ENCODE peak calls at places on chromosome 7, in eight cellular contexts. U is AG04450; P is memory B cell; B is T-helper 1 cell; A is aorta; S is GM19239; L is activated CD8-positive, alpha-beta memory T cell treated with anti-CD3 and anti-CD28 coated beads, Interleukin-2, amount 50 U/mL, for 4 hours; N is astrocyte of the spinal cord. T is an unnamed sample.

GRCh38 chr7:151319189-151319588 is 22.4 kb upstream of the NUB1 start:
- DNase-seq in L (no peak), B (no peak), U (no peak), A (no peak), S (no peak), N (no peak), P (no peak), T (no peak)

GRCh38 chr7:101538596-101539459 is 90.3 kb downstream of the MYL10 start:
- DNase-seq in B (peak), A (peak), N (peak), U (no peak), S (peak), L (peak), P (peak), T (peak)

GRCh38 chr7:24637706-24638105 is 64.5 kb downstream of the PALS2 start:
- DNase-seq in N (no peak), S (no peak), A (no peak), L (no peak), U (no peak), B (no peak), P (no peak), T (no peak)

GRCh38 chr7:150340024-150340749 is 1.2 kb downstream of the RARRES2 start:
- DNase-seq in B (no peak), P (no peak), N (peak), S (no peak), A (no peak), L (no peak), U (peak), T (no peak)

GRCh38 chr7:98624846-98625420 is 7.8 kb downstream of the NPTX2 start:
- DNase-seq in P (no peak), L (no peak), B (no peak), A (no peak), S (no peak), U (no peak), N (no peak), T (no peak)

GRCh38 chr7:117112640-117113039 is 159.3 kb downstream of the ST7 start:
- DNase-seq in A (no peak), S (no peak), B (no peak), L (no peak), P (no peak), N (no peak), U (no peak), T (no peak)

GRCh38 chr7:100825760-100826545 is 1.4 kb downstream of the EPHB4 start:
- DNase-seq in B (no peak), N (peak), L (no peak), P (no peak), S (no peak), U (no peak), A (no peak), T (no peak)

GRCh38 chr7:123647106-123647730 is 8.4 kb upstream of the LMOD2 start:
- DNase-seq in B (no peak), N (no peak), L (no peak), U (no peak), A (no peak), S (no peak), P (no peak), T (no peak)

GRCh38 chr7:44959433-44959951 is 19.3 kb downstream of the MYO1G start:
- DNase-seq in L (no peak), U (no peak), P (no peak), N (no peak), B (no peak), A (peak), S (no peak), T (peak)

GRCh38 chr7:129512192-129512591 is 9.9 kb downstream of the SMKR1 start:
- DNase-seq in L (no peak), B (no peak), U (no peak), A (no peak), P (no peak), S (no peak), N (no peak), T (no peak)

GRCh38 chr7:130961128-130961601 is 227.2 kb upstream of the KLF14 start:
- DNase-seq in N (peak), B (peak), L (peak), P (peak), U (no peak), S (peak), A (no peak), T (peak)

GRCh38 chr7:66604198-66604597 is 24.5 kb upstream of the KCTD7 start:
- DNase-seq in N (no peak), U (no peak), L (no peak), S (no peak), P (no peak), A (no peak), B (no peak), T (no peak)

GRCh38 chr7:76318488-76319353 is 16.2 kb downstream of the HSPB1 start:
- DNase-seq in B (peak), N (peak), U (peak), L (peak), A (peak), P (peak), S (peak), T (peak)

GRCh38 chr7:16223963-16224707 is 197.2 kb downstream of the CRPPA start:
- DNase-seq in P (no peak), U (no peak), A (no peak), L (peak), B (no peak), S (no peak), N (no peak), T (no peak)

T was measured in T-helper 2 cell.